ENCODE peak calls at places on chromosomes 16 and 17, in four cellular contexts. D is effector memory CD8-positive, alpha-beta T cell; R is BJ; G is stimulated activated CD8-positive, alpha-beta memory T cell treated with anti-CD3 and anti-CD28 coated beads, Interleukin-12 subunit alpha, Interleukin-12 subunit beta, amount 100 ng/mL, for 1 hour. B is an unnamed sample.

GRCh38 chr16:24748242-24748641 is 18.8 kb downstream of the TNRC6A start:
- DNase-seq in R (peak), G (no peak), D (no peak), B (no peak)

GRCh38 chr16:25854141-25854540 is 162.4 kb downstream of the HS3ST4 start:
- DNase-seq in G (no peak), R (no peak), D (no peak), B (no peak)

GRCh38 chr17:58165981-58166380 is 801 bp upstream of the OR4D2 start:
- DNase-seq in G (no peak), D (no peak), R (no peak), B (peak)

GRCh38 chr16:15564619-15565339 is 78.2 kb downstream of the MARF1 start:
- DNase-seq in G (no peak), R (no peak), D (no peak), B (no peak)

GRCh38 chr17:49676276-49676868 is 1.5 kb downstream of the SPOP start:
- DNase-seq in D (peak), G (peak), R (no peak), B (peak)

GRCh38 chr17:15441315-15441714 is 26.1 kb downstream of the CDRT4 start:
- DNase-seq in D (no peak), R (no peak), G (no peak), B (no peak)

GRCh38 chr16:62034236-62035114 is 1.8 kb downstream of the CDH8 start:
- DNase-seq in D (no peak), R (no peak), G (no peak), B (no peak)

GRCh38 chr17:21249086-21249795 is 4.0 kb downstream of the NATD1 start:
- DNase-seq in G (no peak), R (no peak), D (no peak), B (no peak)

B was measured in CD4-positive, alpha-beta memory T cell.